ENCODE peak calls at places on chromosome 9, in seven cellular contexts. H is progenitor cell of endocrine pancreas; P is cardiac muscle cell; E is HFFc6; Q is CD8-positive, alpha-beta T cell; M is heart left ventricle; F is MCF 10A. S is an unnamed sample.

GRCh38 chr9:14813336-14814020 is 90.9 kb upstream of the CER1 start:
- DNase-seq in Q (no peak), H (no peak), F (no peak), P (peak), E (no peak), M (no peak), S (no peak)

GRCh38 chr9:71036501-71036900 is 84.9 kb downstream of the TRPM3 start:
- DNase-seq in E (no peak), F (peak), P (peak), M (no peak), H (no peak), Q (no peak), S (no peak)

GRCh38 chr9:8160787-8161186 is 361.2 kb upstream of the DMAC1 start:
- DNase-seq in Q (no peak), H (no peak), F (no peak), P (no peak), M (no peak), E (no peak), S (no peak)

GRCh38 chr9:22469928-22470544 is 23.4 kb downstream of the DMRTA1 start:
- DNase-seq in P (peak), H (peak), E (peak), Q (no peak), M (no peak), F (peak), S (peak)

GRCh38 chr9:85332487-85332886 is 409.3 kb downstream of the AGTPBP1 start:
- DNase-seq in H (no peak), P (no peak), Q (no peak), E (no peak), F (peak), M (no peak), S (no peak)

GRCh38 chr9:129170229-129170628 is 7.8 kb downstream of the IER5L start:
- DNase-seq in H (no peak), Q (no peak), E (peak), F (peak), M (no peak), P (no peak), S (no peak)

GRCh38 chr9:92607088-92607487 is 62.8 kb downstream of the IPPK start:
- DNase-seq in F (peak), P (peak), E (peak), H (no peak), Q (no peak), M (no peak), S (no peak)

GRCh38 chr9:117825609-117826347 is 121.6 kb downstream of the TLR4 start:
- DNase-seq in H (no peak), F (no peak), E (no peak), Q (peak), P (no peak), M (no peak), S (no peak)

GRCh38 chr9:27468000-27468399 is 56.1 kb upstream of the IFNK start:
- DNase-seq in P (no peak), M (no peak), H (no peak), Q (no peak), F (no peak), E (no peak), S (no peak)

GRCh38 chr9:118686940-118687339 is 682.3 kb downstream of the BRINP1 start:
- DNase-seq in Q (no peak), F (no peak), H (no peak), P (no peak), M (no peak), E (no peak), S (no peak)

GRCh38 chr9:129514497-129514867 is 106.4 kb downstream of the C9orf50 start:
- DNase-seq in E (no peak), H (no peak), P (no peak), Q (no peak), F (no peak), M (no peak), S (no peak)

GRCh38 chr9:72997387-72997995 is 44.6 kb upstream of the ALDH1A1 start:
- DNase-seq in Q (no peak), P (no peak), F (no peak), M (no peak), H (no peak), E (no peak), S (no peak)

GRCh38 chr9:13816837-13817236 is 497.1 kb downstream of the NFIB start:
- DNase-seq in H (no peak), Q (no peak), P (no peak), E (no peak), M (no peak), F (peak), S (no peak)

GRCh38 chr9:110807956-110808598 is 139.5 kb downstream of the MUSK start:
- DNase-seq in M (no peak), Q (no peak), F (no peak), E (no peak), H (no peak), P (no peak), S (no peak)

DNA sequence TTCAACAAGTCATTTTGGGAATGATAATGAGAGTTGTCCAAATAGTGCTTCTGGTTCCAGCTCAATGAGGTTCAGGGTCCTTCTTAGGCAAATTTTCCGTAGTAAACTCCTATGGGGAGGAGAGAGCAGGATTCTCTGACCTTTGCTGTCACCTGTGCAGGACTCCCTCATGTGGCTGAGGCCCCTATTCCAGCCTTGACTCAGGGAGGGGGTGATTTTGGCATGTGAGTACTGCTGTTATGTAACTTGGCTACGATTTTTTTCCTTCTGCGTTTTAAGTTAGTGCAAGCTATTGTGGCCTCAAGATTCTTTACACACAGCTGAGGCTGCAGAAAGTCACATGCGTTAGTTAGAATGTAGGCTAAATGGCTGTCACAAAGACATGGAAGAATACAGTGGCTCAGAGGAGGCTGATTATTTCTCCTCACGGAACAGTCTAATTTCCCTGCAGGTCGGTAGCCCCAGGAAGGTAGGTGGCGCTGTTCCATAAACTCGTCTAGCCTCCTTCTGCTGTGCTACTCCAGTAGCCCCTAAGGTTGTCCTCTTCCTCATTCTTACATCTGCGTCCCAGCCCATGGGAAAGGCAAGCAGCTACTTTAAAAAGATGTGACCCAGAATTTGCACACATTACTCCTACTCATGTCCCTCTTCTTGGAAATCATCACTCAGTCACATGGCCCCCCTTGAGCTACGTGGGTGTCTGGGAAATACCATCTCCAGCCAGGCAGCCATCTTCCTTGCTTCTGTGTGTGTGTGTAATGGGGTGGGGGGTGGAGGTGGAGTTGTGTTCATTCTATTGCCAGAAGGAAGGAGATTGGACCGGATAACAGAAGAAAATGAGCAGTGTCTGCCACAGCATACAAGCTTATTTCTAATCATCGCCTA is 486.5 kb downstream of the CCDC171 start:
- DNase-seq in E (no peak), P (peak), Q (no peak), F (peak), M (no peak), H (no peak), S (no peak)
- TF ChIP-seq CTCF in E (peak), P (peak), Q (no peak), F (no peak), M (peak), H (no peak), S (no peak)

DNA sequence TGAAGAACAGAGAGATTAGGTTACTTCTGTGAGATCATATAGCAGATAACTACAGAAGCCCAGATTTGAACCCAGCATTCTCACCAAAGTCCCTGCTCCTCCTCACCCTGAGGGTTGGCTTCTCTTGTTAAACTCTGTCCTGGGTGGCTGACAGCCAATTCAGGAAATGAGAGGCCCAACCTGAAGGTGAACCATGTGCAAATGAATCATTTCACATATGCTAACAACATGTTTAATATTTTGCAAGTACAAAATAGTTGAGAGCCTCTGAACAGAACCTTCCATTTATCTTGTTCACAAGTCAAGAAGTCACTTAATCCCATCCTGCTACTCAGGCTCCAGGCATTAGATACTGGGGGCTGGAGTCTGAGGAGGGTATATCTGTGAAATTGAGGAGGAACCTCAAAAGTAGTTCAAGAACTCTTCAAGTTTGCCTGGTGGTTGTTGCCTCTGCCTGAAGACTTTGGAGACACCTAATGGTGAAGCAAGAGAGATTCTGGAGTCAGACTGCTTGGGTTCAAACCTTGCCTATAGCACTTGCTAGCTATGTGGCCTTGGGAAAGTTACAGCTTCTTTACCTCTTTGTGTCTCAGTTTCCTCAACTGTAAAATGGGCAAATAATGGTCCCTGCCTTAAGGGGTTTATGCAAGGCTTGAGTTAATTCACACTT is 564.0 kb downstream of the PSAT1 start:
- DNase-seq in E (peak), F (peak), Q (no peak), P (peak), H (no peak), M (no peak), S (no peak)
- TF ChIP-seq CTCF in E (peak), F (no peak), Q (no peak), P (no peak), H (no peak), M (no peak), S (no peak)

GRCh38 chr9:122931851-122932199 is 513 bp upstream of the ZBTB26 start:
- DNase-seq in Q (no peak), M (no peak), P (no peak), H (no peak), E (peak), F (no peak), S (no peak)

GRCh38 chr9:122929803-122930354 is 1.4 kb downstream of the ZBTB26 start:
- DNase-seq in H (no peak), Q (no peak), P (no peak), M (no peak), F (no peak), E (no peak), S (no peak)

GRCh38 chr9:122936464-122936863 is 4.4 kb upstream of the RABGAP1 start:
- DNase-seq in M (no peak), P (no peak), F (no peak), H (no peak), E (no peak), Q (no peak), S (no peak)

GRCh38 chr9:122930541-122930932 is 775 bp downstream of the ZBTB26 start:
- DNase-seq in E (no peak), H (no peak), Q (no peak), F (no peak), M (no peak), P (no peak), S (no peak)

GRCh38 chr9:122930933-122931850 is at the start of gene ZBTB26:
- DNase-seq in M (peak), F (peak), H (peak), E (peak), P (peak), Q (peak), S (peak)
- TF ChIP-seq CTCF in M (no peak), F (no peak), H (no peak), E (peak), P (no peak), Q (no peak), S (no peak)

GRCh38 chr9:1839984-1840383 is 175.2 kb upstream of the SMARCA2 start:
- DNase-seq in H (no peak), F (no peak), Q (no peak), M (no peak), P (no peak), E (no peak), S (no peak)

GRCh38 chr9:1832960-1833359 is 182.2 kb upstream of the SMARCA2 start:
- DNase-seq in Q (no peak), P (no peak), H (no peak), E (no peak), M (no peak), F (no peak), S (no peak)

DNA sequence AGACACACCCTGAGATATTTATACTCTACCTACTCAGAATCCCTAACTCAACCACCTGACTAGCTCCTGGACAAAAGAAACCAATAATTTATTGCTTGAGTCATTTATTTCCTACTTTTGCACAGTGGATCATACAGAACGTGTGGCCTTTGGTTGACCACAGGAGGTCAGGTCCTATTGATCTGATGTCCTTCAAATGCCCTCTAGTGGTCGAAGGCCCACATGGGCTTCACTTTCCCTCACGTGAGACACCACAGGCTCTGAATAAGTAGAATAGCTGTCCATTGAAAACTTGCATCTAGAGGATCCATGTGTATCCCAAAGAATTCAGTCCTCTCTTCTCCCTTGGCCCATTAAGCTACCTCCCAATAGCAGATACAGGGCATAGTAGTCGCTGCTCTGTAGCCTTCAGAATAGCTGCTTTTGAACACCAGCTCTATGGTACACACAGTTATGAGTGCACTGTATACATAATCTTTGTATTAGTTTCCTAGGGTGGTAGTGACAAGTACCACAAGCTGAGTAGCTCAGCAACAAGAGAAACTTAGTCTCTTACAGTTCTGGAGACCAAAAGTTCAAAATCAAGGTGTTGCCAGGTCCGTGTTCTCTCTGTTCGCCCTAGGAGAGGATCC is 177.6 kb upstream of the SMARCA2 start:
- DNase-seq in M (no peak), P (peak), F (peak), E (peak), Q (no peak), H (peak), S (no peak)
- TF ChIP-seq CTCF in M (no peak), P (peak), F (peak), E (peak), Q (no peak), H (peak), S (peak)

DNA sequence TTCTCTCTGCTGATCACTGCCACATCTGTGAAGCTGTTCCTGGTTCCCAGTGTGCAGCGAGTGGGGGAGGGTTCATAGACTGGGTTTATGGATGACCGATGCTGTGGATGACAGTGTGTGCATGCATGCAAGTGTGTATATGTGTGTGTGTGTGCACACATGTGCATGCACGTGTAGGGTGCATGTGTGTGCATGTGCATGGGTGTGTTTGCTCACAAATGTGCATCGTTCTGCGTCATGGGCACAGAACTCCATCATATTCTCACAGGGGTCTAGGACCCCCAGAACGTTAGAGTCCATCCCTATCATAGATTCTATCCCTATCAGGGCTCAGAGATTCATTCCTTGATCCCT is 134.0 kb downstream of the PHF2 start:
- DNase-seq in H (no peak), M (no peak), Q (no peak), P (no peak), E (no peak), F (no peak), S (no peak)
- TF ChIP-seq CTCF in H (no peak), M (no peak), Q (no peak), P (no peak), E (no peak), F (no peak), S (no peak)

DNA sequence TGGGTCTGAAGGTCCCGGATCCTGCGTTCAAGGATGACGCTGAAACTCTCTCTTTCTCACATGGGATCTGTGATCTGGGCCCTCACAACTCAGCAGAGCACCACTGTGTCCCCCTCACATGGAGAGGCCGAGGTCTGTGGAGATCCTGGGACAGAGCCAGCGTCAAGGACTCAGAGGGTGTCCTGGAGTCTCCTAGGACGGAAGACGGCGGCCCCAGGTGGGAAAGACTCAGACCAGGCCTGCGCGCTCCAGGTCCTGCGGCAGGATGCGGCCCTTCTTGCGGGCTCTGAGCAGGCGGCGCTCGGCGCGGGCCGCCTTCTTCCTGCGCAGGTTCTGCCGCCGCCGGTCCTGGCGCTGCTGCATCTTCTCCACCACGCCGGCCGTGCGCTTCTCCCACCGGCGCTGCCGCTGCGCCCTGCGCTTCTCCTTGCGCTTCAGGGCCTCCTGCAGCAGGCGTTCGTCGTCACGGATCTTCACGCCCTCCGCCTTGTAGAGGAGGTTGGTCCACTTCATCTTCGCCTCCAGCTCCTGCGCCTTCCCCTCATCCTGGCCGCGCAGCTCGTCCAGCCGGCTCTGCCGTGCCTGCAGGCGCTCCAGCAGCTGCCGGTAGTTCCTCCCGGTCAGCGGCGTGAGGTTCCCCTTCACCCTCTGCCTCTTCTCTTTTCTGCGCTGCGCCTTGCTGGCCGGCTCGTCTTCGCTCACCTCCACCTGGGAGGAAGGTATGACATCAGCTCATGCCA is 4.2 kb downstream of the SURF6 start:
- DNase-seq in M (no peak), P (no peak), H (no peak), E (no peak), Q (no peak), F (no peak), S (no peak)
- TF ChIP-seq CTCF in M (no peak), P (no peak), H (no peak), E (no peak), Q (no peak), F (no peak), S (no peak)

GRCh38 chr9:136689108-136689460 is 1.8 kb upstream of the AGPAT2 start:
- DNase-seq in H (no peak), F (no peak), M (no peak), Q (no peak), P (no peak), E (no peak), S (no peak)
- TF ChIP-seq CTCF in H (no peak), F (no peak), M (no peak), Q (no peak), P (no peak), E (no peak), S (no peak)

DNA sequence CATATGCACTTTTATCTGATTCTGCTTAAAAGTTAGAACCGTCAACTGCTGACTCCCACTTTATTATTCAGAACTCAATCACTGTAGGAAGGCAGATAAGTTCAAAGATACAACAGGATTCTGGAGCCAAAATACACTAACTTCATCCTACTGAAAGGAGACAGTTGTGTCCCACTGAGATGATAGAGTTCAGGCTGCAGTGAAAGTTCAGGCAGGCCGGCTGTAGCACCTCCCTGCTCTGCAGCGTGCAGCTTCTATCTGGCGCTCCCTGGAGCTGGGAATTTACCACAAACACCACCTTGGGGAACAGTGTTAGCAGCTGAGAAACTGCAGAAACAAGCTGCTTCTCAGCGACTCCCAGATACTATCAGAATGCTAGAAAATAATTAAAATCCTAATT is 52.5 kb upstream of the CNTLN start:
- DNase-seq in F (no peak), M (no peak), H (no peak), E (peak), P (peak), Q (no peak), S (peak)
- TF ChIP-seq CTCF in F (no peak), M (no peak), H (no peak), E (no peak), P (peak), Q (no peak), S (no peak)

GRCh38 chr9:97660847-97661246 is 27.2 kb downstream of the NCBP1 start:
- DNase-seq in Q (no peak), P (peak), H (no peak), F (no peak), E (no peak), M (no peak), S (no peak)

GRCh38 chr9:97670586-97670985 is 26.6 kb downstream of the XPA start:
- DNase-seq in M (no peak), F (no peak), H (no peak), P (no peak), E (no peak), Q (no peak), S (no peak)

GRCh38 chr9:97666907-97667686 is 30.0 kb downstream of the XPA start:
- DNase-seq in F (no peak), Q (no peak), H (no peak), E (no peak), P (no peak), M (no peak), S (no peak)

GRCh38 chr9:97668485-97668884 is 28.7 kb downstream of the XPA start:
- DNase-seq in M (no peak), F (no peak), E (no peak), H (no peak), P (no peak), Q (no peak), S (no peak)

GRCh38 chr9:97665742-97666141 is 31.4 kb downstream of the XPA start:
- DNase-seq in M (no peak), Q (no peak), P (no peak), E (no peak), F (no peak), H (no peak), S (no peak)
- TF ChIP-seq CTCF in M (no peak), Q (no peak), P (no peak), E (no peak), F (no peak), H (no peak), S (no peak)

DNA sequence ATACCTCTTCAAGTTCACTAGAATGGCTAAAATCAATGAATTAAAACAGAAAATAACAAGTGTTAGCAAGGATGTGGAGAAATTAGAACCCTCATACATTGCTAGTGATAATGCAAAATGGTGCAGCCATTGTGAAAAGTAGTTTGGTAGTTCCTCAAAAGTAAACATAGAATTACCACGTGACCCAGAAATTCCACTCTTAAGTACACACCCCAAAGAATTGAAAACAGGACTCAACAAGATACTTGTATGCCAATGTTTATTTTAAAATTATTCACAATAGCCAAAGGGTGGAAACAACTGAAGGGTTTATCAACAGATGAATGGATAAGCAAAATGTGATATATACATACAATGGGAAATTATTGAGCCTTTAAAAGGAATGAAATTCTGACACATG is 70.3 kb downstream of the BARX1 start:
- DNase-seq in Q (no peak), H (no peak), E (no peak), F (no peak), P (no peak), M (no peak), S (no peak)
- TF ChIP-seq CTCF in Q (no peak), H (no peak), E (no peak), F (no peak), P (no peak), M (no peak), S (no peak)